ENCODE peak calls at places on chromosomes 3 and 15, in seven cellular contexts. H is nucleus accumbens; I is tibial artery; A is HTR-8/SVneo; W is kidney tubule cell; S is stimulated activated CD4-positive, alpha-beta T cell treated with anti-CD3 and anti-CD28 coated beads, Interleukin-2, amount 100 ng/mL, for 24 hours; P is substantia nigra. R is an unnamed sample.

GRCh38 chr3:23805881-23806321 is at the start of gene UBE2E1:
- DNase-seq in H (no peak), I (peak), A (peak), W (peak), S (peak), P (peak), R (peak)

GRCh38 chr3:132284756-132285619 is 32.2 kb upstream of the ACP3 start:
- DNase-seq in H (no peak), I (no peak), A (no peak), W (no peak), S (no peak), P (no peak), R (no peak)

GRCh38 chr3:24661060-24661459 is 166.4 kb upstream of the THRB start:
- DNase-seq in H (no peak), I (no peak), A (no peak), W (no peak), S (no peak), P (no peak), R (no peak)

GRCh38 chr15:41689834-41690233 is 29.6 kb downstream of the MGA start:
- DNase-seq in H (no peak), I (no peak), A (no peak), W (no peak), S (no peak), P (no peak), R (no peak)

GRCh38 chr3:39286771-39287170 is 6.9 kb upstream of the CX3CR1 start:
- DNase-seq in H (no peak), I (no peak), A (no peak), W (no peak), S (no peak), P (no peak), R (no peak)

GRCh38 chr3:99789322-99789721 is 28.3 kb upstream of the CMSS1 start:
- DNase-seq in H (no peak), I (peak), A (peak), W (peak), S (no peak), P (no peak), R (no peak)

GRCh38 chr3:192130534-192131132 is 596.7 kb downstream of the FGF12 start:
- DNase-seq in H (no peak), I (peak), A (peak), W (peak), S (no peak), P (peak), R (peak)

GRCh38 chr15:66483131-66483566 is 14.4 kb downstream of the SNAPC5 start:
- DNase-seq in H (no peak), I (no peak), A (no peak), W (peak), S (no peak), P (no peak), R (no peak)

GRCh38 chr15:58495836-58496501 is 64.2 kb downstream of the LIPC start:
- DNase-seq in H (no peak), I (no peak), A (no peak), W (no peak), S (no peak), P (no peak), R (no peak)

GRCh38 chr3:20930034-20930433 is 744.0 kb upstream of the SGO1 start:
- DNase-seq in H (no peak), I (no peak), A (no peak), W (peak), S (no peak), P (no peak), R (no peak)

GRCh38 chr3:101851072-101851471 is 1.8 kb downstream of the NFKBIZ start:
- DNase-seq in H (no peak), I (no peak), A (no peak), W (peak), S (no peak), P (no peak), R (no peak)

GRCh38 chr15:38768970-38769369 is 204.4 kb upstream of the RASGRP1 start:
- DNase-seq in H (no peak), I (peak), A (no peak), W (no peak), S (no peak), P (no peak), R (no peak)

GRCh38 chr3:122415104-122415744 is 638 bp downstream of the WDR5B start:
- DNase-seq in H (no peak), I (no peak), A (peak), W (peak), S (peak), P (no peak), R (no peak)

GRCh38 chr15:68309024-68309423 is 31.5 kb downstream of the FEM1B start:
- DNase-seq in H (no peak), I (no peak), A (no peak), W (no peak), S (no peak), P (no peak), R (no peak)

GRCh38 chr15:100098705-100099104 is 243.1 kb downstream of the ADAMTS17 start:
- DNase-seq in H (no peak), I (no peak), A (no peak), W (no peak), S (no peak), P (no peak), R (no peak)

GRCh38 chr3:38165722-38166387 is 518 bp downstream of the OXSR1 start:
- DNase-seq in H (no peak), I (peak), A (no peak), W (peak), S (no peak), P (no peak), R (peak)

R was measured in amygdala.